ENCODE peak calls at places on chromosomes 7 and 10, in seven cellular contexts. T is fibroblast of lung, O is IMR-90, H is neural progenitor cell, F is GM23248, I is HepG2, A is HCT116. M is an unnamed sample.

GRCh38 chr10:74329873-74330272 is 178.9 kb downstream of the ADK start:
- DNase-seq in A (no peak), T (peak), F (peak), O (peak), I (no peak), H (no peak), M (no peak)

GRCh38 chr10:99374526-99374925 is 45.4 kb downstream of the CNNM1 start:
- DNase-seq in T (peak), F (peak), I (no peak), H (no peak), O (no peak), A (no peak), M (peak)

GRCh38 chr7:30485667-30486066 is 7.1 kb upstream of the NOD1 start:
- DNase-seq in F (no peak), A (no peak), O (no peak), I (no peak), T (no peak), H (no peak), M (no peak)

GRCh38 chr7:158689500-158689899 is 15.1 kb downstream of the NCAPG2 start:
- DNase-seq in O (no peak), H (no peak), I (no peak), A (no peak), F (no peak), T (no peak), M (no peak)

GRCh38 chr7:122803323-122803722 is 82.9 kb downstream of the CADPS2 start:
- DNase-seq in T (peak), A (peak), F (peak), O (no peak), H (peak), I (peak), M (peak)

GRCh38 chr10:30583778-30584415 is 45.7 kb downstream of the LYZL2 start:
- DNase-seq in F (peak), H (no peak), I (peak), A (peak), T (peak), O (peak), M (peak)

GRCh38 chr10:103790580-103790979 is 64.8 kb downstream of the SH3PXD2A start:
- DNase-seq in T (no peak), O (no peak), I (no peak), F (no peak), A (no peak), H (no peak), M (no peak)

GRCh38 chr7:3480197-3480596 is 179.1 kb downstream of the SDK1 start:
- DNase-seq in T (no peak), I (no peak), F (no peak), O (no peak), A (no peak), H (no peak), M (no peak)

GRCh38 chr10:81894616-81895015 is 19.6 kb downstream of the NRG3 start:
- DNase-seq in O (no peak), I (no peak), A (no peak), H (no peak), T (no peak), F (no peak), M (no peak)

GRCh38 chr7:134941947-134942346 is 44.4 kb upstream of the AGBL3 start:
- DNase-seq in F (peak), A (no peak), H (no peak), O (no peak), T (no peak), I (no peak), M (no peak)

GRCh38 chr7:13047061-13047460 is 359.6 kb downstream of the ARL4A start:
- DNase-seq in F (no peak), O (no peak), T (no peak), H (no peak), I (no peak), A (no peak), M (no peak)

GRCh38 chr10:11397566-11397965 is 213.9 kb downstream of the USP6NL start:
- DNase-seq in O (no peak), F (no peak), A (no peak), I (no peak), H (no peak), T (no peak), M (no peak)

GRCh38 chr7:137592232-137592896 is 248.8 kb upstream of the PTN start:
- DNase-seq in A (peak), F (peak), H (peak), I (peak), O (peak), T (peak), M (peak)
- H2AFZ ChIP-seq in A (no peak), F (peak), H (no peak), I (no peak), O (no peak), T (no peak), M (peak)

GRCh38 chr7:103003004-103003403 is 71.6 kb downstream of the FBXL13 start:
- DNase-seq in F (no peak), A (no peak), H (no peak), I (no peak), O (no peak), T (no peak), M (no peak)
- H3K9ac ChIP-seq in F (no peak), A (no peak), H (no peak), I (no peak), O (no peak), T (no peak), M (no peak)

GRCh38 chr10:23354630-23355343 is 10.2 kb upstream of the C10orf67 start:
- DNase-seq in I (no peak), A (no peak), H (no peak), F (no peak), O (no peak), T (no peak), M (no peak)
- H2AFZ ChIP-seq in I (no peak), A (no peak), H (no peak), F (no peak), O (no peak), T (no peak), M (no peak)

GRCh38 chr7:112080974-112081373 is 125.2 kb downstream of the DOCK4 start:
- DNase-seq in I (no peak), T (peak), O (peak), A (no peak), H (no peak), F (no peak), M (peak)
- H3K9ac ChIP-seq in I (no peak), T (peak), O (no peak), A (no peak), H (no peak), F (no peak), M (peak)

GRCh38 chr10:14244147-14244546 is 86.6 kb downstream of the FRMD4A start:
- DNase-seq in F (no peak), I (no peak), T (peak), H (peak), O (peak), A (peak), M (no peak)

GRCh38 chr10:14241196-14241595 is 89.5 kb downstream of the FRMD4A start:
- DNase-seq in I (no peak), H (no peak), A (no peak), O (no peak), F (no peak), T (no peak), M (no peak)

GRCh38 chr10:14236341-14236740 is 94.4 kb downstream of the FRMD4A start:
- DNase-seq in F (no peak), T (no peak), O (no peak), I (no peak), A (no peak), H (no peak), M (no peak)

GRCh38 chr10:14244801-14245211 is 85.9 kb downstream of the FRMD4A start:
- DNase-seq in I (no peak), A (peak), H (no peak), O (peak), T (peak), F (peak), M (peak)

DNA sequence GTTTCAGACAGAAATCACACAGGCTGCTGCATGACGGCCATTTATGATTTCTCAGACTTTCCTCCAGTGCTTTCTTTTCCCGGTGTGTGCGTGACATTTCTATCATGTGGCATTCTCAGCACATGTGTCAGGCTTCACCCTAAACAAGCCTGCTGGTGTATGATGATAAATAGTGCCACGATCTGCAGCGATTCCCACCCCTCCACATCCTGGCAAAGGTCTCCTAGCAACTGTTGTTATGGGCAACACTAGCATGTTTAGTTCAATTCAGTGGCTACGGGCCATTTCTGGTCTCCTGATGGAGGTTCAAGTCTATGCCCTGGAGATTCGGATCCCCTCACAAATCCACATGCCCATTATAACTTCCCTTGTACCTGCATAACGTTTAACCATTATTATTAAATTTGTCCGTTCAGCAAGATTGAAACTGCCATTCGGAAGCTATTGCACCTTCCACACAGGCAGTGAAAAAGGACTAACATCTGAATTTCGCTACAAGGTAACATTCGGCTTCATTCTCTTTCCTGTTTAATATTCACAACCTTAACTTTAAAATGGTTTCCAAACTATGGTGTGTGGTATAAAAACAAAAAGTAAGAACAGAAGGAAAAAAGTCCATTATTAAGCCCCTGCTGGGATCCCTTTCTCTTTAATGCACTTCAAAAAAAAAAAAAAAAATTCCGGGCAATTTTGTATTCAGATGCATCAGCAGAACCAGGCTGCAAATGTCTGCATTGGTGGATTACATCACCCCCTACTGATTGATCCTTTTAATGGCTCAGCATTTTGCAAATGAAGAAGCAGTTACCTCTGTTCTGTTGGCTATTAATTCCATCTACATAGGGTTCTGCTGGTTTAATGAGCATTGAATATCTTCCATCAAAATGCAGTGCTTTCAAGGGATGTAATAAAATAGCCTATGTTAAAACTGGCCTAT is 90.2 kb downstream of the FRMD4A start:
- DNase-seq in I (no peak), H (peak), F (peak), A (no peak), T (peak), O (peak), M (no peak)
- H2AFZ ChIP-seq in I (no peak), H (no peak), F (no peak), A (no peak), T (no peak), O (peak), M (no peak)

GRCh38 chr10:49076319-49076718 is 39.0 kb downstream of the VSTM4 start:
- DNase-seq in O (no peak), I (no peak), H (no peak), A (no peak), F (no peak), T (no peak), M (no peak)
- H3K9ac ChIP-seq in O (no peak), I (no peak), H (no peak), A (no peak), F (no peak), T (no peak), M (no peak)